ENCODE peak calls at places on chromosomes 4 and X, in nine cellular contexts. G, B, E, T, W, I, C, F and Y are unnamed samples.
A peak's percentile ranks its signal among the peaks of the same experiment; 100 is the strongest.

GRCh38 chrX:57083143-57083542 is 38.2 kb downstream of the SPIN2B start:
- DNase-seq in G (peak; percentile 64), B (no peak), E (no peak), T (no peak), W (no peak), I (no peak), C (no peak), F (no peak), Y (no peak)

GRCh38 chrX:51215266-51215665 is 117.4 kb upstream of the NUDT10 start:
- DNase-seq in G (no peak), B (no peak), E (no peak), T (no peak), W (no peak), I (no peak), C (no peak), F (no peak), Y (no peak)

GRCh38 chrX:141405878-141406492 is 163.7 kb upstream of the SPANXC start:
- DNase-seq in G (no peak), B (no peak), E (no peak), T (no peak), W (no peak), I (peak; percentile 81), C (no peak), F (no peak), Y (no peak)

GRCh38 chr4:95537181-95537580 is 11.6 kb downstream of the UNC5C start:
- DNase-seq in G (no peak), B (no peak), E (no peak), T (no peak), W (no peak), I (no peak), C (no peak), F (no peak), Y (no peak)

GRCh38 chr4:137961051-137961438 is 281.1 kb downstream of the SLC7A11 start:
- DNase-seq in G (no peak), B (no peak), E (no peak), T (no peak), W (no peak), I (peak; percentile 19), C (no peak), F (no peak), Y (no peak)

GRCh38 chrX:63506320-63506719 is 155.2 kb upstream of the SPIN4 start:
- DNase-seq in G (no peak), B (no peak), E (no peak), T (no peak), W (no peak), I (peak; percentile 41), C (no peak), F (peak; percentile 12), Y (no peak)

GRCh38 chrX:29824176-29824906 is 391.0 kb upstream of the MAGEB2 start:
- DNase-seq in G (no peak), B (no peak), E (no peak), T (no peak), W (no peak), I (no peak), C (no peak), F (no peak), Y (no peak)

GRCh38 chrX:122850326-122850725 is 333.8 kb upstream of the GRIA3 start:
- DNase-seq in G (no peak), B (no peak), E (no peak), T (no peak), W (no peak), I (peak; percentile 4), C (no peak), F (no peak), Y (no peak)

GRCh38 chr4:15706646-15707362 is 3.9 kb downstream of the BST1 start:
- DNase-seq in G (no peak), B (no peak), E (no peak), T (no peak), W (no peak), I (no peak), C (no peak), F (no peak), Y (no peak)

GRCh38 chrX:123408856-123409737 is 225.0 kb downstream of the GRIA3 start:
- DNase-seq in G (no peak), B (no peak), E (no peak), T (no peak), W (no peak), I (no peak), C (no peak), F (no peak), Y (no peak)

GRCh38 chr4:84099591-84099990 is 399.5 kb downstream of the NKX6-1 start:
- DNase-seq in G (no peak), B (no peak), E (no peak), T (no peak), W (no peak), I (no peak), C (no peak), F (no peak), Y (no peak)